ENCODE peak calls at places on chromosome 9, in four cellular contexts. W is CD8-positive, alpha-beta T cell; O is kidney epithelial cell; F is SJSA1. Z is an unnamed sample. For H3K36me3, the result is how much of the 10 kb centered on the place peaks cover.

GRCh38 chr9:87670572-87671264 is 55.2 kb upstream of the CTSL start:
- DNase-seq in W (no peak), O (no peak), F (no peak), Z (no peak)

GRCh38 chr9:104748359-104749031 is 1.0 kb downstream of the NIPSNAP3A start:
- DNase-seq in W (no peak), O (no peak), F (no peak), Z (no peak)

GRCh38 chr9:16743375-16743774 is 127.1 kb downstream of the BNC2 start:
- DNase-seq in W (no peak), O (no peak), F (no peak), Z (no peak)

GRCh38 chr9:36864491-36865410 is 169.3 kb downstream of the PAX5 start:
- DNase-seq in W (no peak), O (no peak), F (no peak), Z (peak)

GRCh38 chr9:89440548-89440947 is 57.4 kb downstream of the SEMA4D start:
- DNase-seq in W (no peak), O (no peak), F (no peak), Z (no peak)

GRCh38 chr9:114902773-114903589 is 27.4 kb downstream of the TNFSF8 start:
- DNase-seq in W (no peak), O (no peak), F (no peak), Z (no peak)

GRCh38 chr9:120997502-120997901 is 52.6 kb downstream of the C5 start:
- DNase-seq in W (no peak), O (no peak), F (no peak), Z (no peak)

GRCh38 chr9:94802795-94803194 is 76.3 kb downstream of the AOPEP start:
- DNase-seq in W (no peak), O (no peak), F (peak), Z (no peak)

GRCh38 chr9:127187231-127187956 is 65.0 kb upstream of the ANGPTL2 start:
- DNase-seq in W (no peak), O (peak), F (peak), Z (no peak)

GRCh38 chr9:134205636-134206316 is 41.4 kb upstream of the RNU6ATAC start:
- DNase-seq in W (no peak), O (no peak), F (no peak), Z (peak)

GRCh38 chr9:2418619-2419018 is 203.0 kb upstream of the VLDLR start:
- DNase-seq in W (no peak), O (no peak), F (no peak), Z (no peak)

GRCh38 chr9:22088372-22089063 is 79.4 kb upstream of the CDKN2B start:
- DNase-seq in W (no peak), O (no peak), F (no peak), Z (no peak)

GRCh38 chr9:93902051-93902779 is 52.9 kb downstream of the BARX1 start:
- DNase-seq in W (peak), O (no peak), F (peak), Z (peak)

GRCh38 chr9:133958756-133959155 is 33.4 kb downstream of the VAV2 start:
- DNase-seq in W (no peak), O (no peak), F (no peak), Z (no peak)

GRCh38 chr9:88177343-88177742 is 39.1 kb upstream of the SPATA31C2 start:
- DNase-seq in W (no peak), O (no peak), F (no peak), Z (no peak)

GRCh38 chr9:3906437-3907213 is 380.8 kb upstream of the RFX3 start:
- DNase-seq in W (no peak), O (peak), F (peak), Z (no peak)

GRCh38 chr9:4596165-4596922 is 65.8 kb upstream of the PLPP6 start:
- DNase-seq in W (peak), O (no peak), F (no peak), Z (no peak)

GRCh38 chr9:106753155-106753671 is 109.8 kb upstream of the ZNF462 start:
- DNase-seq in W (no peak), O (no peak), F (peak), Z (peak)

GRCh38 chr9:136831720-136832104 is 10.6 kb upstream of the AJM1 start:
- DNase-seq in W (no peak), O (no peak), F (no peak), Z (no peak)

GRCh38 chr9:111094433-111095421 is 56.5 kb upstream of the LPAR1 start:
- DNase-seq in W (no peak), O (peak), F (peak), Z (no peak)

GRCh38 chr9:1460143-1460769 is 410.1 kb downstream of the DMRT2 start:
- DNase-seq in W (no peak), O (no peak), F (no peak), Z (peak)

GRCh38 chr9:113886471-113886870 is 10.4 kb downstream of the ZNF618 start:
- DNase-seq in W (no peak), O (no peak), F (no peak), Z (no peak)
- H3K4me3 ChIP-seq in W (peak), O (no peak), F (peak), Z (no peak)

DNA sequence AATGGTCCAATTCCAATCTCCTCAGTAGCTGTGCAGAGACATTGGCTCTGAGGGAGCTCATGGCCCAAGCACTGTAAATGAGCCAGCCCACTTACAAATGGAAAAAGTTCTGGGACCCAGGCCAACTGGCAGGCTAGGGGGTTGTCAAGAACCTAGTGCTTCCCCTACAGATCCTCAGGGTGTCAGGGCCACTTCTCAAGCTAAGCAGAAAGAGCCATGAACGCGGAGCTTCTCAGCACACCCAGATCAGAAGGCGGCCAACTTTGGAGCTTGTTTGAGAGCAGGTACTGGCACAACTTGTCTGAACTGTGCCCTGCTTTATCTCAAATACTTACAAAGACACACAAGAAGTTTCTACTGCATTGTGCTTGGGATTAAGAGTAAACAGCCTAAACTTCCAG is 17.5 kb downstream of the TLE1 start:
- DNase-seq in W (no peak), O (no peak), F (no peak), Z (no peak)
- H3K36me3 ChIP-seq in W (under half), O (under half), F (under half), Z (under half)

GRCh38 chr9:99827244-99827643 is 5.6 kb downstream of the NR4A3 start:
- DNase-seq in W (no peak), O (no peak), F (no peak), Z (peak)

GRCh38 chr9:99825158-99826046 is 3.7 kb downstream of the NR4A3 start:
- DNase-seq in W (no peak), O (no peak), F (no peak), Z (peak)

GRCh38 chr9:99826579-99826978 is 4.9 kb downstream of the NR4A3 start:
- DNase-seq in W (no peak), O (no peak), F (no peak), Z (no peak)

GRCh38 chr9:99828417-99829176 is 6.9 kb downstream of the NR4A3 start:
- DNase-seq in W (no peak), O (no peak), F (no peak), Z (peak)

DNA sequence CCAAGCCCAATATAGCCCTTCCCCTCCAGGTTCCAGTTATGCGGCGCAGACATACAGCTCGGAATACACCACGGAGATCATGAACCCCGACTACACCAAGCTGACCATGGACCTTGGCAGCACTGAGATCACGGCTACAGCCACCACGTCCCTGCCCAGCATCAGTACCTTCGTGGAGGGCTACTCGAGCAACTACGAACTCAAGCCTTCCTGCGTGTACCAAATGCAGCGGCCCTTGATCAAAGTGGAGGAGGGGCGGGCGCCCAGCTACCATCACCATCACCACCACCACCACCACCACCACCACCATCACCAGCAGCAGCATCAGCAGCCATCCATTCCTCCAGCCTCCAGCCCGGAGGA is 6.3 kb downstream of the NR4A3 start:
- DNase-seq in W (no peak), O (no peak), F (no peak), Z (no peak)
- H3K4me3 ChIP-seq in W (no peak), O (no peak), F (no peak), Z (peak)

GRCh38 chr9:132268725-132269352 is 85.9 kb downstream of the SETX start:
- DNase-seq in W (peak), O (no peak), F (no peak), Z (peak)

GRCh38 chr9:132267660-132268059 is 87.1 kb downstream of the SETX start:
- DNase-seq in W (peak), O (no peak), F (no peak), Z (no peak)

GRCh38 chr9:132260846-132261245 is 93.9 kb downstream of the SETX start:
- DNase-seq in W (peak), O (no peak), F (no peak), Z (no peak)

GRCh38 chr9:132266017-132266416 is 88.8 kb downstream of the SETX start:
- DNase-seq in W (no peak), O (no peak), F (no peak), Z (no peak)
- H3K36me3 ChIP-seq in W (half or more), O (under half), F (half or more), Z (under half)

GRCh38 chr9:75893096-75893495 is 2.6 kb downstream of the PCSK5 start:
- DNase-seq in W (no peak), O (no peak), F (no peak), Z (no peak)
- H3K4me3 ChIP-seq in W (peak), O (peak), F (peak), Z (peak)

DNA sequence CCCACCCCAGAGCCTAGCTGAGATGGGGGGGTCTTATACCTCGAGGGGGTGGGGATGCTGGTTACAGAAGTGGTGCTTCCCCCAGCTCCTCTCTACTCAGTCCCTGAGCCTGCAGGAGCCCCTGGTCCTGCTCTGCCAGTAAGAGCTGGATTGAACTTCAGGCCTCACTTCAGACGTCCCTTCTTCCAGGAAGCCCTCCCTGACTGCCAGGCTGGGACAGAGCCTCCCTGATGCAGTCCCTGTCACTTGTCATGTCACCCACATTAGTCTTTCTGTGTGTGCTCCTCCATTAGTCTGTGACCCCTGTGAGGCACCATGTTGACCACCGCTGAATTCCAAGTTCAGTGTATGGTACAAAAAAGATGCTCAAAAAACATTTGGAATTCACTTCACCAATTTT is 78.7 kb upstream of the ASS1 start:
- DNase-seq in W (no peak), O (no peak), F (no peak), Z (no peak)
- H3K36me3 ChIP-seq in W (under half), O (under half), F (under half), Z (under half)

GRCh38 chr9:33448159-33448511 is 742 bp upstream of the AQP3 start:
- DNase-seq in W (no peak), O (no peak), F (no peak), Z (no peak)
- H3K4me3 ChIP-seq in W (peak), O (no peak), F (no peak), Z (no peak)